ENCODE peak calls at places on chromosome 7, in seven cellular contexts. Z, O, M, N, E, G and T are unnamed samples.

GRCh38 chr7:108222236-108222892 is 92.2 kb upstream of the LAMB4 start:
- DNase-seq in Z (peak), O (peak), M (no peak), N (no peak), E (no peak), G (no peak), T (no peak)

GRCh38 chr7:4115941-4116610 is 566.0 kb upstream of the FOXK1 start:
- DNase-seq in Z (no peak), O (no peak), M (no peak), N (no peak), E (no peak), G (no peak), T (no peak)

GRCh38 chr7:81791578-81792524 is 22.0 kb upstream of the HGF start:
- DNase-seq in Z (no peak), O (no peak), M (no peak), N (no peak), E (no peak), G (no peak), T (no peak)

GRCh38 chr7:114416089-114416990 is 1.7 kb downstream of the FOXP2 start:
- DNase-seq in Z (no peak), O (no peak), M (no peak), N (no peak), E (no peak), G (no peak), T (no peak)

GRCh38 chr7:156004265-156005201 is 192.3 kb upstream of the SHH start:
- DNase-seq in Z (no peak), O (no peak), M (no peak), N (no peak), E (no peak), G (no peak), T (no peak)

GRCh38 chr7:130925136-130925794 is 191.3 kb upstream of the KLF14 start:
- DNase-seq in Z (no peak), O (no peak), M (no peak), N (no peak), E (no peak), G (no peak), T (peak)

GRCh38 chr7:641269-641671 is 85.2 kb upstream of the DNAAF5 start:
- DNase-seq in Z (peak), O (no peak), M (no peak), N (no peak), E (no peak), G (no peak), T (no peak)

GRCh38 chr7:12581897-12582296 is 11.4 kb downstream of the SCIN start:
- DNase-seq in Z (no peak), O (no peak), M (no peak), N (no peak), E (no peak), G (no peak), T (no peak)

GRCh38 chr7:6558837-6559236 is 7.6 kb upstream of the GRID2IP start:
- DNase-seq in Z (peak), O (peak), M (no peak), N (no peak), E (no peak), G (no peak), T (no peak)

GRCh38 chr7:131604841-131605279 is 48.4 kb upstream of the PODXL start:
- DNase-seq in Z (peak), O (peak), M (no peak), N (no peak), E (no peak), G (no peak), T (no peak)

GRCh38 chr7:44052771-44053365 is 8.4 kb downstream of the DBNL start:
- DNase-seq in Z (no peak), O (no peak), M (no peak), N (no peak), E (no peak), G (no peak), T (no peak)

GRCh38 chr7:46565257-46565656 is 644.2 kb upstream of the IGFBP3 start:
- DNase-seq in Z (no peak), O (no peak), M (no peak), N (no peak), E (no peak), G (no peak), T (no peak)

GRCh38 chr7:55592492-55592891 is 20.2 kb upstream of the VOPP1 start:
- DNase-seq in Z (no peak), O (no peak), M (no peak), N (no peak), E (no peak), G (no peak), T (no peak)

GRCh38 chr7:104963991-104964385 is 50.0 kb upstream of the KMT2E start:
- DNase-seq in Z (no peak), O (peak), M (no peak), N (no peak), E (no peak), G (no peak), T (no peak)

GRCh38 chr7:70679666-70680065 is 452.3 kb upstream of the GALNT17 start:
- DNase-seq in Z (no peak), O (no peak), M (no peak), N (no peak), E (no peak), G (no peak), T (no peak)

GRCh38 chr7:39896840-39897239 is 53.2 kb upstream of the CDK13 start:
- DNase-seq in Z (no peak), O (no peak), M (no peak), N (no peak), E (no peak), G (no peak), T (no peak)

GRCh38 chr7:91784469-91784868 is 96.0 kb downstream of the MTERF1 start:
- DNase-seq in Z (no peak), O (peak), M (no peak), N (no peak), E (no peak), G (no peak), T (no peak)

GRCh38 chr7:139749545-139749944 is 28.3 kb downstream of the HIPK2 start:
- DNase-seq in Z (no peak), O (no peak), M (no peak), N (no peak), E (no peak), G (no peak), T (no peak)

GRCh38 chr7:132485600-132486594 is 90.4 kb downstream of the PLXNA4 start:
- DNase-seq in Z (peak), O (no peak), M (no peak), N (peak), E (no peak), G (peak), T (peak)

GRCh38 chr7:42338231-42339222 is 101.5 kb upstream of the GLI3 start:
- DNase-seq in Z (peak), O (peak), M (no peak), N (no peak), E (no peak), G (no peak), T (no peak)

GRCh38 chr7:86657948-86658347 is 14.2 kb downstream of the GRM3 start:
- DNase-seq in Z (no peak), O (no peak), M (no peak), N (no peak), E (no peak), G (no peak), T (no peak)

GRCh38 chr7:30648744-30649540 is 33.3 kb downstream of the CRHR2 start:
- DNase-seq in Z (no peak), O (no peak), M (no peak), N (no peak), E (no peak), G (no peak), T (no peak)

GRCh38 chr7:123797673-123798526 is 47.1 kb upstream of the HYAL4 start:
- DNase-seq in Z (peak), O (peak), M (peak), N (no peak), E (peak), G (no peak), T (no peak)

GRCh38 chr7:157923903-157924630 is 587.3 kb downstream of the DNAJB6 start:
- DNase-seq in Z (no peak), O (no peak), M (no peak), N (no peak), E (no peak), G (no peak), T (no peak)

GRCh38 chr7:42440951-42441350 is 203.9 kb upstream of the GLI3 start:
- DNase-seq in Z (no peak), O (no peak), M (no peak), N (no peak), E (no peak), G (no peak), T (no peak)

GRCh38 chr7:157355784-157356511 is 19.1 kb downstream of the DNAJB6 start:
- DNase-seq in Z (no peak), O (no peak), M (no peak), N (no peak), E (no peak), G (peak), T (no peak)

GRCh38 chr7:14717711-14718304 is 184.7 kb downstream of the DGKB start:
- DNase-seq in Z (peak), O (no peak), M (no peak), N (no peak), E (no peak), G (no peak), T (no peak)

GRCh38 chr7:25714013-25714412 is 438.0 kb upstream of the NFE2L3 start:
- DNase-seq in Z (no peak), O (no peak), M (no peak), N (no peak), E (no peak), G (no peak), T (no peak)
- H3K27ac ChIP-seq in Z (no peak), O (no peak), M (no peak), N (no peak), E (no peak), G (no peak), T (no peak)

GRCh38 chr7:5237286-5237685 is 45.5 kb upstream of the SLC29A4 start:
- DNase-seq in Z (no peak), O (no peak), M (no peak), N (no peak), E (no peak), G (peak), T (no peak)
- H3K27ac ChIP-seq in Z (no peak), O (no peak), M (no peak), N (no peak), E (no peak), G (peak), T (no peak)

GRCh38 chr7:2861509-2861908 is 17.4 kb upstream of the GNA12 start:
- DNase-seq in Z (no peak), O (no peak), M (no peak), N (no peak), E (no peak), G (no peak), T (no peak)

GRCh38 chr7:2862831-2863361 is 18.8 kb upstream of the GNA12 start:
- DNase-seq in Z (no peak), O (peak), M (no peak), N (peak), E (no peak), G (no peak), T (no peak)

GRCh38 chr7:2856388-2857169 is 12.5 kb upstream of the GNA12 start:
- DNase-seq in Z (peak), O (peak), M (no peak), N (no peak), E (no peak), G (no peak), T (no peak)

GRCh38 chr7:2860627-2861133 is 16.6 kb upstream of the GNA12 start:
- DNase-seq in Z (no peak), O (no peak), M (peak), N (no peak), E (no peak), G (no peak), T (no peak)

GRCh38 chr7:2859952-2860351 is 15.8 kb upstream of the GNA12 start:
- DNase-seq in Z (no peak), O (no peak), M (no peak), N (no peak), E (no peak), G (no peak), T (no peak)
- H3K27ac ChIP-seq in Z (no peak), O (no peak), M (peak), N (no peak), E (no peak), G (no peak), T (no peak)

DNA sequence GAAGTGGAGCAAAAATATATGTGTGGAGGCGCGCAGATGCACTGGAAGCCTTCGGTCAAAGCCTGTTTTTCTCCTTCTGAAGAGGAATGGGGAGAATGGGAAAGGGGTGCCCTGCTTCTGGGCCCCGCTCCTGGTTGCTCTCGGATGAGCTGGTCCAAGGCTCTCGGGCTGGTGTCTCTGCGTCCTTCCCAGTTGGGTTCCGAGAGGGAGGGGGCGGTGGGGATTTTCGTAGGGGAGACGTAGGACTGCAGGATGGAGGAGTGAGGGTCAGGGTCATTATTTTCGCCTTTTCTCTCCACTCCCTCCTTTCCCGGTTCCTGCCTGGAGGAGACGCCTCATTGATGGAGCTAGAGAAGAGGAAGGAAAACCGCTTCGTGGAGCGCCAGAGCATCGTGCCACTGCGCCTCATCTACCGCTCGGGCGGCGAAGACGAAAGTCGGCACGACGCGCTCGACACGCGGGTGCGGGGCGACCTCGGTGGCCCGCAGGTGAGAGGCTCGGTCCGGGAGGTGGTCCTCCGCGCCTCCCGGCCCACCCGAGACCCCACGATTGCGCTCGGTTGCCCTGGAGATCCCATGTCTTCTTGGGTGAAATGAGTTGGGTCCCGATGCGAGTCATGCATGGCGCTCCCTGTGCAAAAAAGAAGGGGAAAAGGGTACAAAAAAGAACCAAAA is 785 bp downstream of the ADAM22 start:
- DNase-seq in Z (peak), O (no peak), M (no peak), N (no peak), E (peak), G (peak), T (no peak)
- H3K27ac ChIP-seq in Z (peak), O (no peak), M (no peak), N (peak), E (no peak), G (peak), T (peak)

GRCh38 chr7:112238852-112239610 is 32.5 kb downstream of the ZNF277 start:
- DNase-seq in Z (no peak), O (peak), M (no peak), N (no peak), E (no peak), G (no peak), T (no peak)
- H3K27ac ChIP-seq in Z (no peak), O (no peak), M (no peak), N (no peak), E (no peak), G (no peak), T (no peak)

DNA sequence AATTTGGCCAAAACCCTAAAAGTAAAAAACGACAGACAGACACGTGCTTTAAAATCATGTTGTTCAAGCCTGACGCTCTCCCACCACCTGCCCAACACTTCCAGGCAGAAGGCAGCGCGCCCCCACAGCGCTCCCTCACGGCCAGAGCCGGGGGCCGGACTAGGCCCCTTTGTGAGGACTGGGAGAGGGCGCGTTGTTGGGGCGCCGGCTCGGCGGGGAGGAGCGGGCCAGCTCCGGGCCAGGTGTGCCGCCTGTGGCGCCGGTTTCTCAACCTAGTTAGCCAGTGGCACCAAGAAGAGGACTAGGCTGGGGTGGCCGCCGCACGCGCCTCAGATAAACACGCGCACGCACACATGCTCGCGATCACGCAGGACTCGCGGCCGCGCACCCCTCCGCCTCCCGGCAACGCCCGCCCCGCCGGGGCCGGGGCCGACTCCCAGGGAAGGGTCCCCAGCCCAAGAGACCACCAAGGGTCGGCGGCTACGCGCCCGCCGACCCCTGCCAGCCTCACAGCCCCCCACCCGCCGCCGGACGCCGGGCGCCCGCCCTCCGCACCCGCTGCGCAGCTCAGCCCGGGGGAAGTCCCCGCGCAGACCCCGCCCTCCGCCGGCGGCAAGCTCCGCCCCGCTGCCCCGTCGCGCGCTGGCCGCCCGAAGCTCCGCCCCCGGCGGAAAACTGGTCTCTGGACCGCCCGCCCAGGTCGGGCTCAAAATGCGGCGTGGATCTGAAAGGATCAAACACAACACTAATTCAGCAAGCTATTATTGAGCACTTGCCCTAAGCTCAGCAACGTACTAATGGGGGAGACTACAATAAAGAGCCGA is at the start of gene IMMP2L:
- DNase-seq in Z (peak), O (peak), M (peak), N (peak), E (peak), G (peak), T (peak)
- H3K27ac ChIP-seq in Z (peak), O (peak), M (peak), N (peak), E (no peak), G (peak), T (peak)